ENCODE peak calls at places on chromosomes 11 and 22, in ten cellular contexts. V, Z, T, H, N, J, O, W, Q and M are unnamed samples. For H3K36me3, the result is how much of the 10 kb centered on the place peaks cover.

GRCh38 chr22:46065733-46066454 is 84.4 kb upstream of the PPARA start:
- DNase-seq in Z (no peak), W (no peak), Q (no peak), O (no peak), N (no peak), H (no peak), J (no peak), T (no peak), V (no peak), M (no peak)

GRCh38 chr22:19194751-19195536 is 16.4 kb upstream of the SLC25A1 start:
- DNase-seq in N (no peak), T (peak), H (no peak), O (no peak), W (no peak), Z (no peak), Q (no peak), J (no peak), V (no peak), M (no peak)

GRCh38 chr11:70703141-70704052 is 305.1 kb downstream of the CTTN start:
- DNase-seq in T (peak), O (no peak), Z (no peak), J (no peak), V (no peak), N (no peak), H (no peak), Q (no peak), W (no peak), M (no peak)

GRCh38 chr11:118789501-118790356 is 1.2 kb downstream of the DDX6 start:
- DNase-seq in H (peak), N (peak), O (peak), W (no peak), Q (peak), T (no peak), J (peak), Z (no peak), V (peak), M (peak)

GRCh38 chr11:12261551-12261950 is 115.8 kb upstream of the PARVA start:
- DNase-seq in N (no peak), Q (no peak), O (no peak), V (no peak), Z (no peak), H (no peak), T (no peak), J (no peak), W (no peak), M (no peak)

GRCh38 chr11:1458340-1459218 is 28.0 kb downstream of the MOB2 start:
- DNase-seq in O (no peak), W (peak), J (peak), H (peak), T (peak), V (peak), Z (no peak), Q (no peak), N (no peak), M (no peak)

GRCh38 chr11:125454047-125454446 is 42.0 kb downstream of the FEZ1 start:
- DNase-seq in J (no peak), H (no peak), V (no peak), O (no peak), N (no peak), T (no peak), Z (no peak), Q (no peak), W (no peak), M (no peak)

GRCh38 chr11:67240575-67241389 is 25.5 kb upstream of the GRK2 start:
- DNase-seq in Z (peak), W (peak), N (peak), T (peak), V (peak), O (peak), H (no peak), Q (peak), J (peak), M (peak)

GRCh38 chr11:44813401-44813800 is 86.6 kb downstream of the TSPAN18 start:
- DNase-seq in J (no peak), W (peak), Z (no peak), O (no peak), T (no peak), V (no peak), H (no peak), N (no peak), Q (no peak), M (no peak)

GRCh38 chr11:92225206-92225562 is 566 bp downstream of the FAT3 start:
- DNase-seq in J (no peak), N (no peak), O (no peak), T (peak), W (no peak), H (peak), Z (peak), V (no peak), Q (no peak), M (no peak)

GRCh38 chr11:66247295-66247694 is 21.1 kb upstream of the RAB1B start:
- DNase-seq in N (no peak), W (no peak), V (no peak), Q (no peak), J (no peak), H (no peak), Z (no peak), T (no peak), O (no peak), M (no peak)

GRCh38 chr11:32508780-32509179 is 73.4 kb upstream of the WT1 start:
- DNase-seq in W (no peak), Q (no peak), T (no peak), V (no peak), N (no peak), O (no peak), H (no peak), Z (no peak), J (no peak), M (no peak)

GRCh38 chr11:45154276-45154675 is 7.8 kb downstream of the PRDM11 start:
- DNase-seq in N (no peak), V (no peak), O (no peak), Z (no peak), W (no peak), J (no peak), T (no peak), H (no peak), Q (no peak), M (no peak)

GRCh38 chr22:43535741-43536140 is 123.9 kb downstream of the MPPED1 start:
- DNase-seq in O (no peak), H (no peak), W (no peak), J (no peak), N (no peak), Q (no peak), V (no peak), Z (no peak), T (no peak), M (no peak)

GRCh38 chr11:68146010-68146540 is 24.9 kb upstream of the CHKA start:
- DNase-seq in N (no peak), O (no peak), H (no peak), T (peak), Q (no peak), W (peak), Z (peak), V (peak), J (no peak), M (no peak)

GRCh38 chr22:20656902-20657836 is 116.7 kb upstream of the SERPIND1 start:
- DNase-seq in T (no peak), O (no peak), Q (peak), N (no peak), J (no peak), H (no peak), V (no peak), Z (no peak), W (no peak), M (no peak)

GRCh38 chr11:122240621-122241020 is 124.6 kb upstream of the BLID start:
- DNase-seq in N (no peak), Z (no peak), Q (no peak), V (no peak), T (no peak), O (no peak), H (no peak), J (no peak), W (no peak), M (no peak)

GRCh38 chr11:114822038-114822437 is 143.7 kb downstream of the NXPE2 start:
- DNase-seq in N (no peak), J (no peak), T (no peak), Q (no peak), H (no peak), O (no peak), V (no peak), W (no peak), Z (no peak), M (no peak)

GRCh38 chr22:23305321-23305910 is 125.1 kb downstream of the BCR start:
- DNase-seq in O (no peak), Z (peak), T (no peak), V (no peak), N (no peak), H (no peak), W (no peak), Q (no peak), J (peak), M (no peak)

GRCh38 chr11:82845336-82846036 is 54.7 kb downstream of the PRCP start:
- DNase-seq in J (no peak), N (no peak), O (no peak), Q (no peak), Z (no peak), W (no peak), V (no peak), T (no peak), H (peak), M (no peak)

GRCh38 chr11:83836883-83837654 is 550.9 kb upstream of the CCDC90B start:
- DNase-seq in O (no peak), Z (no peak), V (peak), H (peak), W (no peak), N (no peak), J (peak), Q (peak), T (no peak), M (no peak)

GRCh38 chr22:37316405-37316804 is 34.1 kb downstream of the CYTH4 start:
- DNase-seq in W (no peak), Z (peak), T (no peak), O (no peak), Q (no peak), J (no peak), N (no peak), H (no peak), V (no peak), M (no peak)

GRCh38 chr11:86116386-86116726 is 47.5 kb upstream of the PICALM start:
- DNase-seq in T (no peak), V (no peak), J (peak), O (peak), N (no peak), H (no peak), Q (peak), Z (no peak), W (no peak), M (peak)

GRCh38 chr11:114040706-114041211 is 18.8 kb upstream of the ZBTB16 start:
- DNase-seq in Z (no peak), T (peak), O (no peak), H (no peak), W (no peak), J (peak), V (peak), Q (no peak), N (no peak), M (no peak)

GRCh38 chr11:35160248-35160820 is 21.4 kb downstream of the CD44 start:
- DNase-seq in O (no peak), H (no peak), T (no peak), Z (no peak), W (no peak), V (no peak), J (no peak), N (no peak), Q (no peak), M (no peak)

GRCh38 chr22:29825578-29825977 is 12.5 kb downstream of the ASCC2 start:
- DNase-seq in V (no peak), J (no peak), T (no peak), Z (no peak), H (no peak), O (no peak), W (no peak), Q (no peak), N (no peak), M (no peak)
- H3K36me3 ChIP-seq in V (under half), J (under half), T (under half), Z (half or more), H (under half), O (under half), W (half or more), Q (under half), N (under half), M (half or more)

DNA sequence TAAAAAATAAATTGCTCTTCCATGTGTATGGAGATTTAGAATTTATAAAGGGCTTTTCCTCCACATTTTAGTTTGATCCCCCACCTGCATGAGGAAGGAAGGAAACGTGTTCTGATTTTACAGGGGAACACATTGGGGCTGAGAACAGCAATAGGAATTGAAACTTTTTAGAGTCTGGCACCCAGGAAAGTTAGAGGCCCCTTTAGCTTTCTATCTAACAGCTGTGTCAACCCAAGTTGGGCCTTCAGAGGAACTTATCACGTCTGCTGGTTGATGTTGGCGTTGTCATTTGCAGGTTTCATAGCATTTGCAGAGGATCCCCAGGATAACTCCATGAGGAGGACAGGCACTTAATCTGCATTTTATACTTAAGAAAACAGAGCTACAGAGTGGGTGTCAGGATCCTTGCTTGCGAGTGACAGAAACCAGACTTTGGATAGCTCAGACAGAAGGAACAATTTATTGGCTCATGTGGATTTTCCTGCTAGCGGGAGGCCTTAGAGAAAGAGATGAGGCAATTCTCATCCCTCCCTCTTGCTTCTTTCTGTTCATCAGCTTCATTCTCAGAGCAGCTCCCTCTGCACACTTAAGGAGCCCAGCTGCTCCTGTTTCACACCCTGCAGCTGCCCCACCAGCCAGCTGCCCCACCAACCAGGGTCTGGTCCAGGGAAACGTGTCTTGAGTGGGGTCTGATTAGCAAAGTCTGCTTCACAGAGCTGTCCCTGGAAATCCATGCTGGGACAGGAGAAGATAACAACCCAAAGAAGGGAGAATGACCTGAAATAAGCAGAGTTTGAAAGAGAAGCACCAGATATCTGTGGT is 92.5 kb upstream of the OR4B1 start:
- DNase-seq in W (no peak), T (no peak), O (no peak), N (no peak), Q (no peak), V (no peak), J (no peak), H (no peak), Z (no peak), M (no peak)
- H3K36me3 ChIP-seq in W (under half), T (under half), O (under half), N (under half), Q (under half), V (under half), J (under half), H (under half), Z (half or more), M (under half)

GRCh38 chr11:74162688-74163467 is 7.9 kb downstream of the C2CD3 start:
- DNase-seq in W (no peak), J (no peak), T (no peak), N (peak), H (no peak), Q (no peak), O (no peak), Z (no peak), V (no peak), M (no peak)
- H3K36me3 ChIP-seq in W (half or more), J (under half), T (under half), N (under half), H (under half), Q (under half), O (under half), Z (half or more), V (under half), M (under half)

DNA sequence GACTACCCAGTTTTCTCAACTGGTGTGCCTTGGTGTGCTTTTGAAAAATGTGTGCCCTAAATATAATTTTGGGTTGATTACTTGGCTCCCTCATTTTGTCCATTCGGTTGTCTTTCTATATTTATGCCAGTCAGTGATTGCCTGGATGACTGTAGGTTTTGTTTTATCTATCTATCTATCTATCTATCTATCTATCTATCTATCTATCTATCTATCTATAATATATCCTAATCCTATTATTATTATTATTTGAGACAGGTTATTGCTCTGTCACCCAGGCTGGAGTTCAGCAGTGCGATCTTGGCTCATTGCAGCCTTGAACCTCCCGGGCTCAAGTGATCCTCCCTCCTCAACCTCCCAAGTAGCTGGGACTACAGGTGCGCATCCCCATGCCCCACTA is 111.4 kb upstream of the GRK3 start:
- DNase-seq in W (no peak), J (no peak), T (no peak), Q (no peak), V (no peak), Z (no peak), N (no peak), H (no peak), O (no peak), M (no peak)
- H3K36me3 ChIP-seq in W (under half), J (under half), T (under half), Q (under half), V (under half), Z (under half), N (under half), H (under half), O (under half), M (under half)

DNA sequence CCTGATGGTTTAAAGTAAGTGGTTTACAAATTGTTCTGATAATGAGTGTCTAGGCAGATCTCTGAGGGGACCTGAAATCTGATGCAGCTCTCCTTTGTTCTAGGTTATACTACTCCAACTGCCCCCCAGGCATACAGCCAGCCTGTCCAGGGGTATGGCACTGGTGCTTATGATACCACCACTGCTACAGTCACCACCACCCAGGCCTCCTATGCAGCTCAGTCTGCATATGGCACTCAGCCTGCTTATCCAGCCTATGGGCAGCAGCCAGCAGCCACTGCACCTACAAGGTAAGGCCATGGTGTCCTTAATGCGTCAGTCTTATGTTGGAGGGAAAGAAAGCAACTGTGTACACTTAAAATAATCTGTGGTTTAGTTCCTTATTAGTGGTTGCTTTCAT is 9.9 kb downstream of the EWSR1 start:
- DNase-seq in Q (no peak), V (no peak), Z (no peak), N (no peak), T (no peak), W (no peak), J (no peak), H (no peak), O (no peak), M (no peak)
- H3K36me3 ChIP-seq in Q (half or more), V (under half), Z (half or more), N (under half), T (under half), W (half or more), J (under half), H (under half), O (half or more), M (half or more)

DNA sequence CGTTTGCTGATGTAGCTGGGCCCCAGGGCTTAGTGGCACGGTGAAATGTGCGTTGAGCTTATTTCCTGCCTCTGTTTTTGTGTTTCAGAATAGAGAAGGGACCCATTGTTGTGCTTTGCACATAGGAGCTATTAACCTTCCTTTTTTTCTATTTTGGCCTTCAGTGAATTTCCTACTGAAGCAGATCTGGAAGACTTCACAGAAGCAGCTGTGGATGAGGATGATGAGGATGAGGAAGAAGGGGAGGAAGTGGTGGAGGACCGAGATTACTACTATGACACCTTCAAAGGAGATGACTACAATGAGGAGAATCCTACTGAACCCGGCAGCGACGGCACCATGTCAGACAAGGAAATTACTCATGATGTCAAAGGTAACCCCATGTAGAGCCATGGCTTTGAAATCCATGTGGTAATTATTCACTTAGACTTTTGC is 37.4 kb upstream of the ST14 start:
- DNase-seq in T (no peak), J (no peak), Z (no peak), W (no peak), N (no peak), Q (no peak), O (no peak), V (no peak), H (no peak), M (no peak)
- H3K36me3 ChIP-seq in T (under half), J (under half), Z (under half), W (under half), N (under half), Q (under half), O (under half), V (under half), H (under half), M (under half)

DNA sequence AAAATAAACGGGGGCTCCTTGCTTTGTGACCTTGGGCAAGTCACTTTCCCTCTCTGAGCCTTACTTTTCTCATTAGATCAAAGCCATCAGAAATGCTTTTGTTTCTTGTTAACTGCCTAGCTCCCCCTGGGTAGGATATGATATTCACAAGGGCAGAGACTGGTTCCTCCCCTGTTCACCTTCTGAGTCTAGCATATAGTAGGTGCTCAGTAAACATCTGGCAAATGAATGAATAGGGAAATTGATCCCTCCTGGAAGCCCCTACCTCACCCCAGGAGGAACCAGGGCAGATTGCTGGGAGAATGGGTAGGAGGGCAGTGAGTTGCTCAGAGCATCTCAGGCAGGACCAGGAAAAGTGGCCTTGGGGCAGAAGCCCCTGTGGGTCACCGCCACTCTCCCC is 6.6 kb upstream of the SAC3D1 start:
- DNase-seq in N (no peak), Z (no peak), H (no peak), V (no peak), W (no peak), J (no peak), T (no peak), Q (no peak), O (no peak), M (no peak)
- H3K36me3 ChIP-seq in N (under half), Z (half or more), H (under half), V (under half), W (half or more), J (under half), T (under half), Q (under half), O (under half), M (under half)

DNA sequence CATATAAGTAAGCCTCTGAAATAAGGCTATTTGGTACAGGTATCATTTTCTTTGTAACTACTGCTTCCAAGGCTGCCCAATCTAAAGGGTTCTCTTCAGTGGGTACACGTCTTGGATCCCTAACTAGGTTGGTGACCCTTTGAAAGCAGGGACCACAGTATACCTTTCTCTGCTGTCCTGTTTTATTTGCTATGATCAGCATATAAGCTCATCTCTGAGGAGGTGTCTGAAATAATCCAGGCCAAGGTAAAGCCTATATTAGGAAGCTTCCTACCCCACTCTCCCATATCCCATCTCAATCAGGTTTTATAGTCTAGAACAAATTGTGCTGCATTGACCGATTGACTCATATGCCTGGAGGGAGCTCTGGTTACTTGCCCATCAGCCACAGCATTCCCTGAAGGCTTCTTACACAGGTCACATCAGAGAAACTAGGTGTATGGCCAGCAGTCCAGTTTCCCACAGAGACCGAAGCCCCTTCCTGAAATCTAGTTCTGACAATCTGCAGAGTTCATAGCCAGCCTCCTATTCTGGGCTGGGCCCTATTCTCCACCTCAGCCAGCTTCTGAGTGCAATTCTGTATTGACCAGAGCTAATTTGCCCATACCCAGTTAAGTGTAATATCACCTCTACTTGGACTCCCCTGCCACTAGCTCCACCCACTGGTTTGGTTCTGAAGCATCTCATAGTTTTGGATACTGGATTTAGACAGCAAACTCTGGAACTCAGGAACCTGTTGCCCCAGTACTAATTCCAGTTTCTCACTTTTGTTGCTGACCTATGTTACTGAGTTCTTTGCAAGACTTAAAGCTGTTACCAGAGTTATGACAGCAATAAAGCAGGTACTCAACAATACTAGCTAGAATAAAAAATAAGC is 62.1 kb upstream of the ARHGAP20 start:
- DNase-seq in H (no peak), V (no peak), Z (no peak), Q (no peak), J (peak), W (no peak), N (no peak), O (no peak), T (no peak), M (no peak)
- H3K36me3 ChIP-seq in H (under half), V (under half), Z (under half), Q (under half), J (under half), W (under half), N (under half), O (under half), T (under half), M (under half)